ENCODE peak calls at places on chromosomes 3 and 15, in nine cellular contexts. One of them, this sample, is unnamed.

GRCh38 chr3:71201939-71202338 is 381.6 kb downstream of the FOXP1 start:
- DNase-seq in substantia nigra: peak
- DNase-seq in activated T-helper 1 cell treated with Interleukin-2 at 50 U/mL for 16 hours: no peak
- DNase-seq in activated naive CD4-positive, alpha-beta T cell: no peak
- DNase-seq in endothelial cell: no peak
- DNase-seq in LoVo: no peak
- DNase-seq in CD8-positive, alpha-beta memory T cell: no peak
- DNase-seq in heart left ventricle: peak
- DNase-seq in H1: no peak
- DNase-seq in this sample: no peak

GRCh38 chr3:138944842-138945645 is 1.9 kb downstream of the FOXL2 start:
- DNase-seq in heart left ventricle: no peak
- DNase-seq in endothelial cell: peak
- DNase-seq in substantia nigra: no peak
- DNase-seq in LoVo: no peak
- DNase-seq in activated naive CD4-positive, alpha-beta T cell: no peak
- DNase-seq in H1: no peak
- DNase-seq in activated T-helper 1 cell treated with Interleukin-2 at 50 U/mL for 16 hours: no peak
- DNase-seq in CD8-positive, alpha-beta memory T cell: peak
- DNase-seq in this sample: no peak

GRCh38 chr15:42731461-42731860 is 5.5 kb downstream of the CDAN1 start:
- DNase-seq in activated T-helper 1 cell treated with Interleukin-2 at 50 U/mL for 16 hours: no peak
- DNase-seq in heart left ventricle: no peak
- DNase-seq in endothelial cell: no peak
- DNase-seq in CD8-positive, alpha-beta memory T cell: no peak
- DNase-seq in substantia nigra: no peak
- DNase-seq in activated naive CD4-positive, alpha-beta T cell: no peak
- DNase-seq in LoVo: no peak
- DNase-seq in H1: no peak
- DNase-seq in this sample: no peak

GRCh38 chr3:141485578-141486415 is 1.0 kb upstream of the RASA2 start:
- DNase-seq in substantia nigra: no peak
- DNase-seq in activated naive CD4-positive, alpha-beta T cell: no peak
- DNase-seq in CD8-positive, alpha-beta memory T cell: peak
- DNase-seq in H1: no peak
- DNase-seq in LoVo: peak
- DNase-seq in activated T-helper 1 cell treated with Interleukin-2 at 50 U/mL for 16 hours: no peak
- DNase-seq in endothelial cell: no peak
- DNase-seq in heart left ventricle: no peak
- DNase-seq in this sample: no peak

GRCh38 chr3:83632526-83632925 is 1326.3 kb upstream of the CADM2 start:
- DNase-seq in CD8-positive, alpha-beta memory T cell: no peak
- DNase-seq in LoVo: no peak
- DNase-seq in activated naive CD4-positive, alpha-beta T cell: no peak
- DNase-seq in H1: no peak
- DNase-seq in substantia nigra: no peak
- DNase-seq in endothelial cell: no peak
- DNase-seq in heart left ventricle: no peak
- DNase-seq in activated T-helper 1 cell treated with Interleukin-2 at 50 U/mL for 16 hours: no peak
- DNase-seq in this sample: no peak

GRCh38 chr15:29364429-29365078 is 94.9 kb upstream of the NSMCE3 start:
- DNase-seq in LoVo: no peak
- DNase-seq in substantia nigra: no peak
- DNase-seq in endothelial cell: no peak
- DNase-seq in activated naive CD4-positive, alpha-beta T cell: no peak
- DNase-seq in activated T-helper 1 cell treated with Interleukin-2 at 50 U/mL for 16 hours: no peak
- DNase-seq in CD8-positive, alpha-beta memory T cell: no peak
- DNase-seq in H1: no peak
- DNase-seq in heart left ventricle: no peak
- DNase-seq in this sample: no peak

GRCh38 chr15:101773496-101774100 is 29.7 kb upstream of the OR4F6 start:
- DNase-seq in CD8-positive, alpha-beta memory T cell: no peak
- DNase-seq in H1: no peak
- DNase-seq in LoVo: no peak
- DNase-seq in substantia nigra: no peak
- DNase-seq in activated naive CD4-positive, alpha-beta T cell: no peak
- DNase-seq in endothelial cell: no peak
- DNase-seq in heart left ventricle: peak
- DNase-seq in activated T-helper 1 cell treated with Interleukin-2 at 50 U/mL for 16 hours: no peak
- DNase-seq in this sample: no peak

GRCh38 chr15:51620647-51621046 is 1.9 kb downstream of the DMXL2 start:
- DNase-seq in CD8-positive, alpha-beta memory T cell: no peak
- DNase-seq in endothelial cell: no peak
- DNase-seq in LoVo: no peak
- DNase-seq in heart left ventricle: no peak
- DNase-seq in activated T-helper 1 cell treated with Interleukin-2 at 50 U/mL for 16 hours: no peak
- DNase-seq in H1: no peak
- DNase-seq in activated naive CD4-positive, alpha-beta T cell: no peak
- DNase-seq in substantia nigra: no peak
- DNase-seq in this sample: no peak

GRCh38 chr3:16841906-16842709 is 42.6 kb upstream of the PLCL2 start:
- DNase-seq in heart left ventricle: peak
- DNase-seq in activated T-helper 1 cell treated with Interleukin-2 at 50 U/mL for 16 hours: peak
- DNase-seq in H1: no peak
- DNase-seq in LoVo: no peak
- DNase-seq in endothelial cell: no peak
- DNase-seq in activated naive CD4-positive, alpha-beta T cell: peak
- DNase-seq in substantia nigra: peak
- DNase-seq in CD8-positive, alpha-beta memory T cell: peak
- DNase-seq in this sample: no peak

GRCh38 chr3:127964053-127964452 is 49.0 kb downstream of the KBTBD12 start:
- DNase-seq in activated naive CD4-positive, alpha-beta T cell: no peak
- DNase-seq in heart left ventricle: no peak
- DNase-seq in substantia nigra: no peak
- DNase-seq in CD8-positive, alpha-beta memory T cell: no peak
- DNase-seq in activated T-helper 1 cell treated with Interleukin-2 at 50 U/mL for 16 hours: no peak
- DNase-seq in endothelial cell: no peak
- DNase-seq in LoVo: no peak
- DNase-seq in H1: no peak
- DNase-seq in this sample: no peak

GRCh38 chr3:59680916-59681315 is 631.1 kb upstream of the CFAP20DC start:
- DNase-seq in activated naive CD4-positive, alpha-beta T cell: no peak
- DNase-seq in substantia nigra: no peak
- DNase-seq in LoVo: no peak
- DNase-seq in endothelial cell: no peak
- DNase-seq in CD8-positive, alpha-beta memory T cell: no peak
- DNase-seq in activated T-helper 1 cell treated with Interleukin-2 at 50 U/mL for 16 hours: no peak
- DNase-seq in H1: no peak
- DNase-seq in heart left ventricle: no peak
- DNase-seq in this sample: no peak

GRCh38 chr15:81256916-81257315 is 60.2 kb downstream of the IL16 start:
- DNase-seq in activated naive CD4-positive, alpha-beta T cell: no peak
- DNase-seq in heart left ventricle: no peak
- DNase-seq in H1: no peak
- DNase-seq in CD8-positive, alpha-beta memory T cell: no peak
- DNase-seq in substantia nigra: no peak
- DNase-seq in endothelial cell: no peak
- DNase-seq in activated T-helper 1 cell treated with Interleukin-2 at 50 U/mL for 16 hours: no peak
- DNase-seq in LoVo: no peak
- DNase-seq in this sample: no peak

GRCh38 chr3:11226042-11226370 is 46.2 kb upstream of the ATG7 start:
- DNase-seq in substantia nigra: no peak
- DNase-seq in endothelial cell: no peak
- DNase-seq in CD8-positive, alpha-beta memory T cell: no peak
- DNase-seq in LoVo: no peak
- DNase-seq in H1: no peak
- DNase-seq in activated T-helper 1 cell treated with Interleukin-2 at 50 U/mL for 16 hours: no peak
- DNase-seq in activated naive CD4-positive, alpha-beta T cell: no peak
- DNase-seq in heart left ventricle: no peak
- DNase-seq in this sample: no peak

GRCh38 chr3:141561426-141562034 is 74.7 kb downstream of the RASA2 start:
- DNase-seq in H1: no peak
- DNase-seq in LoVo: peak
- DNase-seq in activated T-helper 1 cell treated with Interleukin-2 at 50 U/mL for 16 hours: no peak
- DNase-seq in substantia nigra: no peak
- DNase-seq in CD8-positive, alpha-beta memory T cell: peak
- DNase-seq in activated naive CD4-positive, alpha-beta T cell: no peak
- DNase-seq in heart left ventricle: no peak
- DNase-seq in endothelial cell: peak
- DNase-seq in this sample: peak

GRCh38 chr3:17645074-17645698 is 97.2 kb downstream of the TBC1D5 start:
- DNase-seq in activated naive CD4-positive, alpha-beta T cell: no peak
- DNase-seq in heart left ventricle: no peak
- DNase-seq in endothelial cell: peak
- DNase-seq in CD8-positive, alpha-beta memory T cell: peak
- DNase-seq in substantia nigra: no peak
- DNase-seq in LoVo: peak
- DNase-seq in H1: no peak
- DNase-seq in activated T-helper 1 cell treated with Interleukin-2 at 50 U/mL for 16 hours: no peak
- DNase-seq in this sample: no peak

GRCh38 chr3:15512173-15512572 is 9.3 kb downstream of the COLQ start:
- DNase-seq in activated T-helper 1 cell treated with Interleukin-2 at 50 U/mL for 16 hours: no peak
- DNase-seq in CD8-positive, alpha-beta memory T cell: no peak
- DNase-seq in heart left ventricle: peak
- DNase-seq in LoVo: no peak
- DNase-seq in endothelial cell: no peak
- DNase-seq in activated naive CD4-positive, alpha-beta T cell: no peak
- DNase-seq in substantia nigra: peak
- DNase-seq in H1: no peak
- DNase-seq in this sample: no peak

GRCh38 chr3:4565806-4566501 is 72.8 kb downstream of the ITPR1 start:
- DNase-seq in heart left ventricle: no peak
- DNase-seq in endothelial cell: no peak
- DNase-seq in CD8-positive, alpha-beta memory T cell: no peak
- DNase-seq in LoVo: no peak
- DNase-seq in activated naive CD4-positive, alpha-beta T cell: no peak
- DNase-seq in activated T-helper 1 cell treated with Interleukin-2 at 50 U/mL for 16 hours: no peak
- DNase-seq in substantia nigra: no peak
- DNase-seq in H1: no peak
- DNase-seq in this sample: no peak

GRCh38 chr15:87829651-87830050 is 426.9 kb downstream of the NTRK3 start:
- DNase-seq in CD8-positive, alpha-beta memory T cell: no peak
- DNase-seq in activated T-helper 1 cell treated with Interleukin-2 at 50 U/mL for 16 hours: no peak
- DNase-seq in LoVo: no peak
- DNase-seq in heart left ventricle: peak
- DNase-seq in activated naive CD4-positive, alpha-beta T cell: no peak
- DNase-seq in endothelial cell: no peak
- DNase-seq in H1: no peak
- DNase-seq in substantia nigra: no peak
- DNase-seq in this sample: no peak

GRCh38 chr3:31755911-31756658 is 223.4 kb downstream of the STT3B start:
- DNase-seq in substantia nigra: no peak
- DNase-seq in endothelial cell: no peak
- DNase-seq in LoVo: no peak
- DNase-seq in H1: no peak
- DNase-seq in activated T-helper 1 cell treated with Interleukin-2 at 50 U/mL for 16 hours: no peak
- DNase-seq in CD8-positive, alpha-beta memory T cell: no peak
- DNase-seq in activated naive CD4-positive, alpha-beta T cell: no peak
- DNase-seq in heart left ventricle: no peak
- DNase-seq in this sample: no peak

GRCh38 chr15:36666228-36666627 is 86.8 kb downstream of the CDIN1 start:
- DNase-seq in CD8-positive, alpha-beta memory T cell: no peak
- DNase-seq in heart left ventricle: no peak
- DNase-seq in substantia nigra: no peak
- DNase-seq in activated naive CD4-positive, alpha-beta T cell: no peak
- DNase-seq in LoVo: no peak
- DNase-seq in activated T-helper 1 cell treated with Interleukin-2 at 50 U/mL for 16 hours: no peak
- DNase-seq in H1: no peak
- DNase-seq in endothelial cell: no peak
- DNase-seq in this sample: no peak

GRCh38 chr15:25188051-25188450 is 233.3 kb downstream of the SNRPN start:
- DNase-seq in endothelial cell: no peak
- DNase-seq in substantia nigra: no peak
- DNase-seq in activated T-helper 1 cell treated with Interleukin-2 at 50 U/mL for 16 hours: no peak
- DNase-seq in CD8-positive, alpha-beta memory T cell: no peak
- DNase-seq in LoVo: no peak
- DNase-seq in H1: no peak
- DNase-seq in activated naive CD4-positive, alpha-beta T cell: no peak
- DNase-seq in heart left ventricle: no peak
- DNase-seq in this sample: no peak

GRCh38 chr3:73772599-73772998 is 147.9 kb upstream of the PDZRN3 start:
- DNase-seq in endothelial cell: no peak
- DNase-seq in activated T-helper 1 cell treated with Interleukin-2 at 50 U/mL for 16 hours: no peak
- DNase-seq in heart left ventricle: no peak
- DNase-seq in activated naive CD4-positive, alpha-beta T cell: no peak
- DNase-seq in LoVo: no peak
- DNase-seq in H1: no peak
- DNase-seq in CD8-positive, alpha-beta memory T cell: no peak
- DNase-seq in substantia nigra: no peak
- DNase-seq in this sample: no peak

GRCh38 chr3:111636506-111636905 is 41.4 kb upstream of the ZBED2 start:
- DNase-seq in activated naive CD4-positive, alpha-beta T cell: no peak
- DNase-seq in endothelial cell: no peak
- DNase-seq in H1: no peak
- DNase-seq in activated T-helper 1 cell treated with Interleukin-2 at 50 U/mL for 16 hours: no peak
- DNase-seq in heart left ventricle: no peak
- DNase-seq in CD8-positive, alpha-beta memory T cell: no peak
- DNase-seq in substantia nigra: no peak
- DNase-seq in LoVo: no peak
- DNase-seq in this sample: peak

GRCh38 chr3:52153389-52154096 is 680 bp downstream of the POC1A start:
- DNase-seq in heart left ventricle: no peak
- DNase-seq in activated T-helper 1 cell treated with Interleukin-2 at 50 U/mL for 16 hours: no peak
- DNase-seq in H1: peak
- DNase-seq in CD8-positive, alpha-beta memory T cell: no peak
- DNase-seq in endothelial cell: no peak
- DNase-seq in substantia nigra: no peak
- DNase-seq in LoVo: peak
- DNase-seq in activated naive CD4-positive, alpha-beta T cell: no peak
- DNase-seq in this sample: no peak

GRCh38 chr15:58639002-58639756 is 110.3 kb downstream of the ADAM10 start:
- DNase-seq in endothelial cell: no peak
- DNase-seq in activated naive CD4-positive, alpha-beta T cell: no peak
- DNase-seq in heart left ventricle: no peak
- DNase-seq in activated T-helper 1 cell treated with Interleukin-2 at 50 U/mL for 16 hours: no peak
- DNase-seq in LoVo: no peak
- DNase-seq in substantia nigra: no peak
- DNase-seq in H1: no peak
- DNase-seq in CD8-positive, alpha-beta memory T cell: no peak
- DNase-seq in this sample: no peak

GRCh38 chr3:123361019-123361418 is 87.9 kb downstream of the ADCY5 start:
- DNase-seq in heart left ventricle: no peak
- DNase-seq in CD8-positive, alpha-beta memory T cell: no peak
- DNase-seq in substantia nigra: no peak
- DNase-seq in LoVo: no peak
- DNase-seq in activated naive CD4-positive, alpha-beta T cell: no peak
- DNase-seq in endothelial cell: no peak
- DNase-seq in H1: no peak
- DNase-seq in activated T-helper 1 cell treated with Interleukin-2 at 50 U/mL for 16 hours: no peak
- DNase-seq in this sample: no peak

GRCh38 chr15:42080585-42081462 is 13.5 kb downstream of the PLA2G4D start:
- DNase-seq in heart left ventricle: no peak
- DNase-seq in substantia nigra: no peak
- DNase-seq in activated T-helper 1 cell treated with Interleukin-2 at 50 U/mL for 16 hours: no peak
- DNase-seq in CD8-positive, alpha-beta memory T cell: no peak
- DNase-seq in H1: no peak
- DNase-seq in endothelial cell: no peak
- DNase-seq in activated naive CD4-positive, alpha-beta T cell: no peak
- DNase-seq in LoVo: no peak
- DNase-seq in this sample: no peak

GRCh38 chr3:104279617-104280016 is 1087.1 kb upstream of the ALCAM start:
- DNase-seq in activated naive CD4-positive, alpha-beta T cell: no peak
- DNase-seq in LoVo: peak
- DNase-seq in H1: no peak
- DNase-seq in endothelial cell: no peak
- DNase-seq in heart left ventricle: no peak
- DNase-seq in activated T-helper 1 cell treated with Interleukin-2 at 50 U/mL for 16 hours: no peak
- DNase-seq in CD8-positive, alpha-beta memory T cell: no peak
- DNase-seq in substantia nigra: no peak
- DNase-seq in this sample: no peak

GRCh38 chr15:39922450-39923092 is 2.5 kb upstream of the GPR176 start:
- DNase-seq in activated T-helper 1 cell treated with Interleukin-2 at 50 U/mL for 16 hours: no peak
- DNase-seq in CD8-positive, alpha-beta memory T cell: no peak
- DNase-seq in endothelial cell: no peak
- DNase-seq in LoVo: no peak
- DNase-seq in heart left ventricle: no peak
- DNase-seq in activated naive CD4-positive, alpha-beta T cell: no peak
- DNase-seq in substantia nigra: no peak
- DNase-seq in H1: no peak
- DNase-seq in this sample: no peak

GRCh38 chr3:177721864-177722370 is 524.6 kb upstream of the TBL1XR1 start:
- DNase-seq in heart left ventricle: no peak
- DNase-seq in substantia nigra: no peak
- DNase-seq in CD8-positive, alpha-beta memory T cell: no peak
- DNase-seq in endothelial cell: no peak
- DNase-seq in LoVo: no peak
- DNase-seq in activated T-helper 1 cell treated with Interleukin-2 at 50 U/mL for 16 hours: no peak
- DNase-seq in activated naive CD4-positive, alpha-beta T cell: no peak
- DNase-seq in H1: no peak
- DNase-seq in this sample: no peak

GRCh38 chr15:96553931-96554330 is 223.4 kb downstream of the NR2F2 start:
- DNase-seq in LoVo: no peak
- DNase-seq in activated naive CD4-positive, alpha-beta T cell: no peak
- DNase-seq in CD8-positive, alpha-beta memory T cell: no peak
- DNase-seq in substantia nigra: no peak
- DNase-seq in activated T-helper 1 cell treated with Interleukin-2 at 50 U/mL for 16 hours: no peak
- DNase-seq in H1: no peak
- DNase-seq in endothelial cell: no peak
- DNase-seq in heart left ventricle: no peak
- DNase-seq in this sample: no peak

This sample was measured in NCI-H1930.